ENCODE peak calls at places on chromosome 20, in nine cellular contexts. P, V, I, E, G, X, S, J and F are unnamed samples.

GRCh38 chr20:64052326-64052722 is 2.9 kb upstream of the SOX18 start:
- DNase-seq in I (no peak), S (no peak), G (no peak), E (no peak), J (no peak), X (no peak), V (no peak), P (no peak), F (no peak)

GRCh38 chr20:43388267-43389081 is 69.2 kb upstream of the SRSF6 start:
- DNase-seq in G (peak), P (no peak), S (peak), I (no peak), V (no peak), E (peak), J (peak), X (peak), F (no peak)

GRCh38 chr20:21184810-21185209 is 58.9 kb downstream of the KIZ start:
- DNase-seq in E (peak), J (no peak), P (no peak), X (peak), G (no peak), I (no peak), S (peak), V (no peak), F (no peak)

GRCh38 chr20:7622399-7622961 is 317.8 kb downstream of the HAO1 start:
- DNase-seq in V (no peak), X (no peak), P (no peak), G (no peak), I (no peak), J (no peak), S (no peak), E (no peak), F (no peak)

GRCh38 chr20:62765021-62765420 is 31.3 kb upstream of the MRGBP start:
- DNase-seq in V (no peak), P (no peak), I (no peak), E (no peak), X (no peak), J (no peak), S (no peak), G (no peak), F (no peak)

GRCh38 chr20:23106271-23106851 is 20.2 kb upstream of the CD93 start:
- DNase-seq in S (peak), P (no peak), I (no peak), X (no peak), V (no peak), G (no peak), E (peak), J (no peak), F (no peak)

GRCh38 chr20:8246153-8246552 is 114.1 kb downstream of the PLCB1 start:
- DNase-seq in J (no peak), X (no peak), I (no peak), E (peak), P (no peak), V (no peak), S (no peak), G (no peak), F (no peak)

GRCh38 chr20:48298851-48299484 is 513.7 kb upstream of the SULF2 start:
- DNase-seq in I (no peak), V (peak), J (no peak), G (peak), S (peak), X (peak), E (peak), P (no peak), F (peak)

GRCh38 chr20:63567382-63568169 is 6.5 kb downstream of the HELZ2 start:
- DNase-seq in G (no peak), V (no peak), I (no peak), P (no peak), J (no peak), X (no peak), S (no peak), E (peak), F (no peak)

GRCh38 chr20:22475662-22476061 is 108.7 kb downstream of the FOXA2 start:
- DNase-seq in E (no peak), G (no peak), S (no peak), X (no peak), J (no peak), I (no peak), P (no peak), V (no peak), F (no peak)

GRCh38 chr20:1302578-1303541 is 26.1 kb downstream of the SDCBP2 start:
- DNase-seq in E (no peak), I (no peak), G (no peak), J (no peak), S (peak), P (no peak), X (peak), V (no peak), F (no peak)

GRCh38 chr20:61297981-61298380 is 45.9 kb downstream of the CDH4 start:
- DNase-seq in X (peak), J (no peak), S (peak), V (no peak), E (peak), I (no peak), P (no peak), G (no peak), F (peak)

GRCh38 chr20:11178946-11179654 is 505.3 kb upstream of the JAG1 start:
- DNase-seq in J (no peak), I (no peak), G (peak), X (peak), S (peak), V (peak), P (no peak), E (peak), F (no peak)

GRCh38 chr20:7379621-7380220 is 560.5 kb downstream of the HAO1 start:
- DNase-seq in E (no peak), G (peak), V (no peak), I (no peak), X (peak), S (peak), J (no peak), P (no peak), F (no peak)

GRCh38 chr20:4593149-4593525 is 128.6 kb upstream of the PRND start:
- DNase-seq in V (no peak), J (no peak), G (no peak), P (no peak), S (no peak), I (no peak), X (no peak), E (no peak), F (no peak)

GRCh38 chr20:59748555-59749292 is 144.4 kb downstream of the PHACTR3 start:
- DNase-seq in I (no peak), P (no peak), E (no peak), G (peak), V (no peak), J (no peak), X (peak), S (peak), F (peak)

GRCh38 chr20:62695448-62696414 is 12.9 kb upstream of the NTSR1 start:
- DNase-seq in G (no peak), X (no peak), V (no peak), S (no peak), E (no peak), I (no peak), P (no peak), J (no peak), F (no peak)

GRCh38 chr20:52840041-52840440 is 132.1 kb upstream of the TSHZ2 start:
- DNase-seq in V (no peak), E (no peak), P (no peak), J (no peak), S (no peak), G (no peak), X (no peak), I (no peak), F (no peak)

GRCh38 chr20:11001767-11002540 is 328.2 kb upstream of the JAG1 start:
- DNase-seq in I (no peak), P (no peak), E (peak), S (peak), X (peak), G (peak), J (no peak), V (peak), F (no peak)

GRCh38 chr20:50491926-50492634 is 18.1 kb upstream of the PTPN1 start:
- DNase-seq in E (peak), P (no peak), J (no peak), G (no peak), S (peak), V (peak), X (peak), I (no peak), F (no peak)

GRCh38 chr20:47352332-47353223 is 3.9 kb downstream of the ZMYND8 start:
- DNase-seq in S (peak), E (peak), P (no peak), G (no peak), I (no peak), J (peak), X (peak), V (no peak), F (no peak)

GRCh38 chr20:34680586-34680985 is 3.7 kb upstream of the PIGU start:
- DNase-seq in S (peak), X (no peak), I (no peak), V (no peak), P (no peak), J (no peak), G (no peak), E (peak), F (no peak)

GRCh38 chr20:34302312-34302722 is 838 bp downstream of the AHCY start:
- DNase-seq in X (peak), E (peak), J (no peak), P (no peak), G (peak), S (peak), V (no peak), I (no peak), F (no peak)

GRCh38 chr20:63627129-63627699 is 313 bp upstream of the GMEB2 start:
- DNase-seq in J (peak), X (peak), E (peak), G (peak), S (peak), P (peak), V (peak), I (peak), F (peak)

GRCh38 chr20:7704021-7704420 is 236.2 kb downstream of the HAO1 start:
- DNase-seq in P (no peak), S (no peak), V (no peak), J (no peak), I (no peak), X (no peak), G (no peak), E (no peak), F (no peak)

GRCh38 chr20:24376523-24377085 is 92.8 kb upstream of the SYNDIG1 start:
- DNase-seq in J (no peak), I (no peak), S (peak), G (peak), V (no peak), P (no peak), E (peak), X (peak), F (no peak)

GRCh38 chr20:48606841-48607543 is 220.8 kb downstream of the PREX1 start:
- DNase-seq in X (no peak), V (no peak), J (no peak), G (no peak), I (no peak), S (no peak), P (peak), E (no peak), F (no peak)

GRCh38 chr20:57002066-57002570 is 264.3 kb downstream of the BMP7 start:
- DNase-seq in V (no peak), G (no peak), S (no peak), E (no peak), X (no peak), J (no peak), P (no peak), I (no peak), F (no peak)

GRCh38 chr20:22389836-22390542 is 194.4 kb downstream of the FOXA2 start:
- DNase-seq in J (no peak), I (no peak), P (no peak), V (peak), E (peak), G (no peak), X (peak), S (peak), F (no peak)

GRCh38 chr20:12064540-12064939 is 146.8 kb downstream of the BTBD3 start:
- DNase-seq in G (no peak), J (no peak), I (no peak), V (no peak), X (no peak), S (no peak), E (no peak), P (no peak), F (no peak)

GRCh38 chr20:48606117-48606840 is 221.5 kb downstream of the PREX1 start:
- DNase-seq in G (no peak), S (no peak), E (no peak), P (no peak), I (no peak), X (no peak), V (no peak), J (no peak), F (no peak)

GRCh38 chr20:32999603-33000250 is 4.5 kb downstream of the SUN5 start:
- DNase-seq in I (no peak), E (peak), P (no peak), V (no peak), J (no peak), S (no peak), X (no peak), G (no peak), F (no peak)

GRCh38 chr20:57791946-57792328 is 82.1 kb upstream of the PMEPA1 start:
- DNase-seq in P (no peak), G (no peak), I (no peak), V (no peak), X (no peak), S (peak), J (no peak), E (no peak), F (no peak)

GRCh38 chr20:645318-646106 is 7.5 kb downstream of the SRXN1 start:
- DNase-seq in P (peak), S (peak), J (peak), X (peak), I (peak), G (peak), V (peak), E (peak), F (no peak)

GRCh38 chr20:59958626-59959025 is 403 bp downstream of the CDH26 start:
- DNase-seq in S (no peak), V (no peak), J (no peak), I (no peak), P (no peak), E (no peak), X (no peak), G (no peak), F (no peak)

DNA sequence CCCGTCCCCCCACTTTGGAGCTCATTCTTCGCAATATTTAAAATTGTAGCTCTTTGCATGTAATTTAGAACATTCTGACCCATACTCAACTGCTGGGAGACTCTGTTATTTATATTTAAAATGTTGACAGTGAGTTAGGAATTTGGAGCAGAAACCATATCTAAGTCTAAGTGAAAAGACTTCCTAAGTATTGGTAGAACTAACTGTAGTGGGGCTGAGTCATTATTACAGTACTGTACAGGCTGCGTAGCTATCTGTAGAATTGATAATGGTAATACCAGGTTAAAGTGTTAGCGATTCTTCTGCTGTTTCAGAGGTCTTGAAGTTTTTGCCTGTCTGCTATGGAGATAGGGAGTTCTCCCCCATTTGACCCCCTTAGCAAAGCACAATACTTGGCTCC is 3.6 kb downstream of the TOP1 start:
- DNase-seq in J (no peak), P (no peak), I (no peak), X (peak), E (peak), S (peak), G (no peak), V (no peak), F (no peak)
- TF ChIP-seq CTCF in J (no peak), P (no peak), I (no peak), X (no peak), E (no peak), S (no peak), G (no peak), V (no peak), F (no peak)

GRCh38 chr20:38151455-38151854 is 13.6 kb downstream of the TGM2 start:
- DNase-seq in E (no peak), X (no peak), P (no peak), G (no peak), J (no peak), S (no peak), I (no peak), V (no peak), F (no peak)
- H3K4me3 ChIP-seq in E (no peak), X (no peak), P (no peak), G (no peak), J (no peak), S (no peak), I (no peak), V (no peak), F (no peak)

GRCh38 chr20:18380908-18381529 is 85.8 kb downstream of the DZANK1 start:
- DNase-seq in J (no peak), V (no peak), G (no peak), P (no peak), S (no peak), I (peak), X (no peak), E (no peak), F (no peak)
- TF ChIP-seq CTCF in J (no peak), V (no peak), G (no peak), P (no peak), S (no peak), I (peak), X (no peak), E (peak), F (no peak)

DNA sequence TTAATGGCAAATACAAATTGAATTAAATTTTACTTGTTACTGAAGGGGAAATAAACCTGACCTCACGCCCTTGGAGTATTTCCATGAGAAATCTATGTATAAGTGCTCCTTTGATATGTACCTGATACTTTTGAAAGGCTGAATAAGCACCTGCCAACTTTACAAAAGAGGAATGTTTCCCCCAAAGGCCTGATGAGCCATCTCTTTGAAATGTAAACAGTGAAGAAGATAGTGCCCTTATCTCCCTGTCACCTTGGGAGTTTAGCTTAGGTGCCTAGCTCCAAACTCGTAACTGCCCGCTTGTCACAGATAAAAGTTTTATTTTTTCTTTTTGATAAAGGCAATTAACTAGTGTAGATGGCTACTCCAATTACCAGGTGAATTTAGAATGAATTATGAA is 1.1 kb upstream of the ZNF343 start:
- DNase-seq in I (no peak), S (no peak), V (no peak), E (no peak), P (no peak), X (no peak), G (no peak), J (no peak), F (no peak)
- H3K4me3 ChIP-seq in I (no peak), S (no peak), V (peak), E (no peak), P (no peak), X (peak), G (peak), J (peak), F (no peak)

DNA sequence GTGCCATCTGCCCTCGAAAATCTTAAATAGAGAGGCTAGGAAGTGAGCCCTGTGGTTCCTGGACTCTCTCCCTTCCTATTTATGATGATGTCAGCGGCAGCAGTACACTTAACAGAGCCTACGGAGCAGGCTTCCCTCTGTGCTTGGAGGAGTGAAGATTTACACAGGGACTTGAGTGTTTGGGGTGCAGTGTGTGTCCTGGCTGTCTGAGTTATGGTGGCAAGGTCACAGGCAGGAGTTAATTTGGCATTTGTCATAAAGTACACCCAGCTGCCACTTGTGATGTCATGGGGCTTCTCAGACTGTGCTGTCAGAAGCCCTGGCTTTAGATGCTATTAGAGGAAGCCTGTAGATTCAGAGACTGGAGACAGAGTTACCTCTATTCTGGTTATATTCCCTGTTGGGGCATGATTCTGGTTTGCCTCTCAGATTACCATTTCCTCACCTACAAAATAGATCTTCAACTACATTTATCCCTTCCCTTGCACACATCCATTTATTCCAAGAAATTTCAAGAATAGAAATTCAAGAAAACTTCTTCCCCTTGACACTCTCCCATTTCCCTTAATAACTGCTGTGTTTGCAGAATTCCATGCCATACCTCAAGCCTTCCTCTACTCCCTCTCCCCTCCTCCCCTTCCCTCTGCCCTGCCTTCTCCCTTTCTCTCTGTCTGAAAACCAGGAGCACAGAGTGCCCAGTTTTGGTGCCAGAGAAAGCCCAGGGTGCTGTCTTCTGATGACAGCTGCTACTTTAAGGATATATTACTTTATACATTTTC is 72.1 kb downstream of the SLC24A3 start:
- DNase-seq in V (no peak), J (no peak), I (no peak), S (no peak), X (no peak), G (no peak), P (no peak), E (no peak), F (no peak)
- TF ChIP-seq CTCF in V (no peak), J (no peak), I (no peak), S (no peak), X (no peak), G (no peak), P (no peak), E (no peak), F (no peak)

GRCh38 chr20:31849306-31849930 is 4.0 kb upstream of the FOXS1 start:
- DNase-seq in P (no peak), E (no peak), V (peak), J (no peak), I (no peak), G (no peak), X (no peak), S (no peak), F (no peak)
- H3K4me3 ChIP-seq in P (no peak), E (no peak), V (no peak), J (no peak), I (no peak), G (no peak), X (no peak), S (no peak), F (no peak)

GRCh38 chr20:36208257-36208656 is 28.0 kb upstream of the AAR2 start:
- DNase-seq in X (no peak), J (no peak), I (no peak), V (no peak), E (no peak), P (no peak), G (no peak), S (no peak), F (no peak)
- TF ChIP-seq CTCF in X (no peak), J (no peak), I (no peak), V (no peak), E (no peak), P (no peak), G (no peak), S (no peak), F (no peak)

GRCh38 chr20:2798814-2799213 is 1.6 kb downstream of the CPXM1 start:
- DNase-seq in S (peak), E (peak), I (no peak), X (no peak), G (no peak), V (no peak), J (no peak), P (no peak), F (no peak)

GRCh38 chr20:2799271-2799670 is 1.2 kb downstream of the CPXM1 start:
- DNase-seq in S (no peak), J (no peak), I (no peak), X (no peak), G (no peak), P (no peak), E (no peak), V (no peak), F (no peak)

GRCh38 chr20:2799688-2800589 is 488 bp downstream of the CPXM1 start:
- DNase-seq in J (no peak), X (peak), V (no peak), S (no peak), E (no peak), I (peak), G (no peak), P (no peak), F (no peak)

GRCh38 chr20:2800590-2801458 is at the start of gene CPXM1:
- DNase-seq in J (no peak), S (no peak), X (no peak), E (no peak), I (peak), P (no peak), V (no peak), G (no peak), F (no peak)

GRCh38 chr20:2801459-2801728 is 967 bp upstream of the CPXM1 start:
- DNase-seq in G (no peak), S (no peak), V (no peak), J (no peak), I (no peak), E (no peak), P (no peak), X (no peak), F (no peak)
- H3K4me3 ChIP-seq in G (no peak), S (no peak), V (no peak), J (no peak), I (peak), E (no peak), P (no peak), X (no peak), F (no peak)

GRCh38 chr20:19756756-19757486 is 1.1 kb upstream of the RIN2 start:
- DNase-seq in E (no peak), X (no peak), I (no peak), G (no peak), S (no peak), V (no peak), P (no peak), J (no peak), F (no peak)
- TF ChIP-seq CTCF in E (no peak), X (no peak), I (no peak), G (no peak), S (no peak), V (peak), P (no peak), J (no peak), F (no peak)